ENCODE peak calls at places on chromosomes 7 and 10, in nine cellular contexts. E is memory B cell; D is AG09319; R is tibial nerve; Z is cardiac muscle cell; L is stimulated activated naive CD4-positive, alpha-beta T cell treated with Interleukin-2 at 50 U/mL for 16 hours; C is EL; J is GM23248; M is amniotic stem cell. Y is an unnamed sample.

GRCh38 chr7:105876964-105877601 is 684 bp upstream of the ATXN7L1 start:
- DNase-seq in C (peak), J (peak), L (no peak), E (peak), M (peak), R (no peak), D (no peak), Z (peak), Y (peak)

GRCh38 chr7:44964384-44964830 is 14.4 kb downstream of the MYO1G start:
- DNase-seq in R (no peak), Z (no peak), M (no peak), C (no peak), E (no peak), L (no peak), J (peak), D (no peak), Y (no peak)

GRCh38 chr10:98257198-98257597 is 10.8 kb downstream of the LOXL4 start:
- DNase-seq in C (no peak), M (no peak), Z (no peak), E (peak), L (no peak), R (no peak), J (no peak), D (no peak), Y (no peak)

GRCh38 chr10:36802523-36803153 is 322.8 kb upstream of the ANKRD30A start:
- DNase-seq in D (no peak), E (no peak), Z (no peak), J (peak), M (no peak), R (no peak), C (no peak), L (no peak), Y (no peak)

GRCh38 chr7:99525713-99526440 is 21.4 kb downstream of the ZKSCAN5 start:
- DNase-seq in L (no peak), Z (peak), D (no peak), J (peak), E (no peak), C (no peak), M (no peak), R (no peak), Y (no peak)

GRCh38 chr7:77537595-77538185 is 595 bp downstream of the PTPN12 start:
- DNase-seq in Z (peak), D (no peak), E (peak), C (no peak), L (peak), M (peak), J (peak), R (peak), Y (peak)

GRCh38 chr10:43594944-43595589 is 11.2 kb upstream of the ZNF485 start:
- DNase-seq in Z (no peak), E (peak), J (peak), C (peak), M (no peak), D (no peak), L (peak), R (no peak), Y (no peak)

GRCh38 chr10:62454696-62455451 is 80.7 kb downstream of the ZNF365 start:
- DNase-seq in L (no peak), R (peak), M (no peak), D (no peak), Z (no peak), E (no peak), C (peak), J (peak), Y (no peak)

GRCh38 chr7:157673573-157673972 is 336.8 kb downstream of the DNAJB6 start:
- DNase-seq in C (no peak), E (no peak), J (no peak), Z (no peak), L (no peak), D (no peak), R (no peak), M (no peak), Y (no peak)

GRCh38 chr7:116772423-116772852 is 89.9 kb upstream of the CAPZA2 start:
- DNase-seq in M (peak), C (peak), R (no peak), J (peak), L (no peak), E (no peak), Z (no peak), D (no peak), Y (no peak)

GRCh38 chr7:72785166-72785955 is 42.6 kb downstream of the TYW1B start:
- DNase-seq in C (peak), E (no peak), L (no peak), Z (no peak), R (no peak), M (no peak), J (peak), D (no peak), Y (no peak)

GRCh38 chr10:68992721-68993440 is 4.3 kb downstream of the KIFBP start:
- DNase-seq in C (peak), L (no peak), Z (peak), D (peak), E (no peak), M (peak), R (peak), J (peak), Y (no peak)

GRCh38 chr10:69958232-69958902 is 94.3 kb upstream of the MACROH2A2 start:
- DNase-seq in R (no peak), M (no peak), L (no peak), J (peak), D (no peak), C (peak), Z (peak), E (no peak), Y (no peak)

GRCh38 chr7:107579881-107580715 is at the start of gene BCAP29:
- DNase-seq in C (peak), L (peak), M (peak), D (no peak), Z (peak), E (peak), R (peak), J (peak), Y (peak)

GRCh38 chr7:34756691-34757090 is 98.7 kb downstream of the NPSR1 start:
- DNase-seq in M (no peak), C (no peak), E (no peak), L (no peak), D (no peak), Z (no peak), R (no peak), J (no peak), Y (peak)

GRCh38 chr10:59387951-59388431 is 25.6 kb upstream of the FAM13C start:
- DNase-seq in R (no peak), L (no peak), D (peak), J (peak), M (no peak), E (no peak), Z (no peak), C (peak), Y (no peak)

GRCh38 chr7:151409555-151410404 is at the start of gene WDR86:
- DNase-seq in M (no peak), E (no peak), Z (peak), C (no peak), L (no peak), J (no peak), D (no peak), R (no peak), Y (no peak)

GRCh38 chr10:24645784-24646183 is 77.9 kb downstream of the ARHGAP21 start:
- DNase-seq in C (peak), D (no peak), M (no peak), E (no peak), L (no peak), R (no peak), Z (no peak), J (peak), Y (no peak)

GRCh38 chr10:98087309-98087708 is 47.1 kb upstream of the R3HCC1L start:
- DNase-seq in J (no peak), L (no peak), C (no peak), R (no peak), Z (peak), E (no peak), D (no peak), M (no peak), Y (no peak)

GRCh38 chr10:71246591-71247143 is 34.3 kb downstream of the UNC5B start:
- DNase-seq in M (no peak), R (no peak), J (no peak), E (no peak), Z (no peak), L (no peak), C (no peak), D (no peak), Y (no peak)